ENCODE peak calls at places on chromosomes 6 and 20, in seven cellular contexts. U is MM.1S, N is mesendoderm, V is SK-N-SH, W is GM23248, K is Karpas-422, O is neuronal stem cell. R is an unnamed sample.

GRCh38 chr20:20321917-20322316 is 46.0 kb upstream of the INSM1 start:
- DNase-seq in U (no peak), N (no peak), V (no peak), W (no peak), K (no peak), O (no peak), R (no peak)

GRCh38 chr20:63690001-63690897 is 6.2 kb upstream of the TNFRSF6B start:
- DNase-seq in U (no peak), N (no peak), V (no peak), W (no peak), K (no peak), O (no peak), R (peak)

GRCh38 chr6:68967549-68968300 is 332.6 kb downstream of the ADGRB3 start:
- DNase-seq in U (peak), N (peak), V (peak), W (peak), K (peak), O (peak), R (no peak)

GRCh38 chr6:118277631-118278030 is 270.5 kb upstream of the PLN start:
- DNase-seq in U (no peak), N (no peak), V (peak), W (no peak), K (no peak), O (no peak), R (no peak)

GRCh38 chr20:25063981-25064380 is 6.0 kb upstream of the ACSS1 start:
- DNase-seq in U (no peak), N (no peak), V (no peak), W (no peak), K (no peak), O (no peak), R (peak)

GRCh38 chr6:37244430-37245310 is 12.9 kb upstream of the TBC1D22B start:
- DNase-seq in U (no peak), N (no peak), V (no peak), W (peak), K (no peak), O (no peak), R (peak)

GRCh38 chr20:10466325-10466724 is 31.2 kb downstream of the SLX4IP start:
- DNase-seq in U (no peak), N (peak), V (no peak), W (no peak), K (no peak), O (peak), R (no peak)

GRCh38 chr6:137933696-137934095 is 66.6 kb downstream of the TNFAIP3 start:
- DNase-seq in U (no peak), N (no peak), V (no peak), W (peak), K (no peak), O (no peak), R (no peak)

GRCh38 chr6:68677119-68677518 is 42.0 kb downstream of the ADGRB3 start:
- DNase-seq in U (no peak), N (no peak), V (no peak), W (no peak), K (no peak), O (no peak), R (no peak)

GRCh38 chr6:35694462-35694861 is 5.7 kb upstream of the FKBP5 start:
- DNase-seq in U (no peak), N (no peak), V (no peak), W (peak), K (no peak), O (no peak), R (no peak)

GRCh38 chr6:103783344-103783743 is 1076.4 kb downstream of the HACE1 start:
- DNase-seq in U (peak), N (no peak), V (no peak), W (no peak), K (no peak), O (no peak), R (no peak)

GRCh38 chr6:90065173-90065572 is 170.9 kb downstream of the GJA10 start:
- DNase-seq in U (no peak), N (peak), V (no peak), W (peak), K (peak), O (no peak), R (no peak)

GRCh38 chr6:20403766-20404640 is 2.3 kb downstream of the E2F3 start:
- DNase-seq in U (no peak), N (peak), V (peak), W (peak), K (peak), O (peak), R (no peak)

GRCh38 chr6:158835616-158836221 is 16.6 kb upstream of the EZR start:
- DNase-seq in U (no peak), N (peak), V (no peak), W (no peak), K (no peak), O (no peak), R (peak)

GRCh38 chr6:53984163-53984562 is 127.1 kb upstream of the MLIP start:
- DNase-seq in U (no peak), N (no peak), V (no peak), W (peak), K (no peak), O (no peak), R (no peak)

GRCh38 chr6:4402477-4402976 is 267.2 kb upstream of the ECI2 start:
- DNase-seq in U (no peak), N (peak), V (no peak), W (peak), K (no peak), O (no peak), R (no peak)

GRCh38 chr20:21520702-21521595 is 7.1 kb upstream of the NKX2-2 start:
- DNase-seq in U (no peak), N (peak), V (peak), W (peak), K (no peak), O (no peak), R (no peak)

GRCh38 chr20:48194578-48194977 is 409.3 kb upstream of the SULF2 start:
- DNase-seq in U (no peak), N (no peak), V (peak), W (no peak), K (no peak), O (no peak), R (no peak)

GRCh38 chr6:27280064-27280539 is 32.0 kb downstream of the POM121L2 start:
- DNase-seq in U (no peak), N (peak), V (peak), W (peak), K (peak), O (no peak), R (no peak)

GRCh38 chr6:53912661-53913060 is 117.9 kb downstream of the LRRC1 start:
- DNase-seq in U (no peak), N (no peak), V (no peak), W (no peak), K (no peak), O (no peak), R (no peak)

GRCh38 chr6:169559001-169559441 is 142.8 kb downstream of the WDR27 start:
- DNase-seq in U (no peak), N (no peak), V (no peak), W (peak), K (no peak), O (no peak), R (no peak)

GRCh38 chr6:165229216-165229615 is 80.2 kb downstream of the C6orf118 start:
- DNase-seq in U (no peak), N (peak), V (no peak), W (no peak), K (no peak), O (no peak), R (no peak)

GRCh38 chr6:89323461-89324098 is 8.5 kb upstream of the GABRR2 start:
- DNase-seq in U (no peak), N (no peak), V (no peak), W (peak), K (no peak), O (no peak), R (no peak)

GRCh38 chr6:167079853-167080297 is 43.0 kb upstream of the CCR6 start:
- DNase-seq in U (peak), N (no peak), V (no peak), W (no peak), K (peak), O (no peak), R (no peak)

GRCh38 chr6:119445666-119446622 is 96.4 kb upstream of the MAN1A1 start:
- DNase-seq in U (no peak), N (peak), V (no peak), W (peak), K (no peak), O (no peak), R (no peak)
- H3K9ac ChIP-seq in U (no peak), N (no peak), V (peak), W (no peak), K (no peak), O (no peak), R (no peak)

GRCh38 chr20:51315390-51315789 is 227.1 kb downstream of the NFATC2 start:
- DNase-seq in U (no peak), N (no peak), V (no peak), W (no peak), K (no peak), O (no peak), R (no peak)

GRCh38 chr20:51322164-51322707 is 220.3 kb downstream of the NFATC2 start:
- DNase-seq in U (no peak), N (peak), V (no peak), W (no peak), K (no peak), O (no peak), R (no peak)

GRCh38 chr20:51319522-51319921 is 223.0 kb downstream of the NFATC2 start:
- DNase-seq in U (no peak), N (no peak), V (no peak), W (no peak), K (no peak), O (no peak), R (no peak)

GRCh38 chr20:51321343-51322163 is 221.0 kb downstream of the NFATC2 start:
- DNase-seq in U (no peak), N (no peak), V (no peak), W (no peak), K (no peak), O (no peak), R (no peak)

GRCh38 chr20:51318058-51318960 is 224.2 kb downstream of the NFATC2 start:
- DNase-seq in U (no peak), N (peak), V (peak), W (peak), K (peak), O (peak), R (no peak)
- H3K9ac ChIP-seq in U (no peak), N (peak), V (no peak), W (no peak), K (no peak), O (no peak), R (no peak)

GRCh38 chr6:63805345-63805744 is 169.7 kb downstream of the PHF3 start:
- DNase-seq in U (no peak), N (no peak), V (no peak), W (no peak), K (no peak), O (no peak), R (no peak)
- H3K9ac ChIP-seq in U (no peak), N (no peak), V (peak), W (peak), K (no peak), O (no peak), R (no peak)

DNA sequence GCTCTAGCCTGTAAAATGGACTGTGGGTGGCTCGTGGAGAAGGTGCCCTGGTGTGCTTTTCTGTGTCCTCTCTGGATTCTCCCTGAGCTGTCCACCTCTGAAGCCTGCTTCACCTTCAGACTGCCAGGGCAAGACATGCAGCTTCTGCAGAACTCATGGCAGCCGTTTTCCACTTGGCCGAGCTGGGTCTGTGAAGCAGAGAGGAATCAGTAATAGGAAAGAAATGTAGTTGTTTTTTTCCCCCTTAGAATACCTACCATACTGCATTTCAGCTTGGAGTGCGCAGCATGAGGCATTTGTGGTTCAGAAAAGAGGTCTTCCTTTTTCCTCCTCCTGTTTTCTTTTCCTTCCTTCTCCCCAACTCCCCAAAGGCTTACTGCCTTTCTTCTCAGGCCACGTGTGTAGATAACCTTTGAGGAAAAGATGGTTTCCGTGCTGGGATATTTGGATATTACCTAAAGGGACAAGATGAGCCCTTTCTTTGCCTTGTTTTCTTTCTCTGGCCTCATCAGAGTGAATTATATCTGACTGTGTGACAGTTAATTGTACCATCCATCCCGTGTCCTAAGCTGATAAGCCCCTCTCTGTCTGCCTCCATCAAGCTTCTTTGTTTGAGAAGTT is 39.4 kb downstream of the RREB1 start:
- DNase-seq in U (no peak), N (no peak), V (no peak), W (peak), K (no peak), O (no peak), R (no peak)
- H3K9ac ChIP-seq in U (peak), N (peak), V (peak), W (peak), K (no peak), O (no peak), R (peak)

DNA sequence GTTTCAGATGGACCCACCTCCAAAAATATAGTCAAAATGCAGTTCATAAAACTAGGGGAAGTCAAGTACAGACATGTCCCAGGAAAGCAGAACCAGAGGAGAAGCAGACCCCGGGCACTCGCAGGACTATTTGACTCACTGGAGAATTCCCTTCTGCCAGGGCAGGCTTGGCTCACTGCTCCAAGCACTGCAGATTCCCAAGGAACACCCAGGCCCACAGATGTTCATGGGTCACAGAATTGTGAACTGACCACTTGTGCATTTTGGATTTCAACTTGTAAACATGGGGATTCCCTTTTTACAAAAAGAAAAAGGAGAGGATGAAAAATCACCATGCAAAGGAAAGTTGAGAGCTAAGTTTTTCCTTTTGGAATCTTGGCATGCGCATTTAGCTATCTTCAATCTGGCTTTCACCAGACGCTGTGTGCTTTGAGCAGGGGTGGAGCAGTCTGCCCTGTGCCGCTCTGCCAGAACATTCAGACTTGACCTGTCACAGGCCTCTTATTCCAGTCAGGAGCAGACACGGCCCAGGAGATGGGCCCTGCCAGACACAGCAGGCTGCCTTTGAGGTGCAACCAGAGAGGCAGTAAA is 237.5 kb upstream of the TAB2 start:
- DNase-seq in U (no peak), N (no peak), V (no peak), W (peak), K (no peak), O (no peak), R (no peak)
- H3K9ac ChIP-seq in U (no peak), N (no peak), V (no peak), W (peak), K (no peak), O (no peak), R (no peak)

DNA sequence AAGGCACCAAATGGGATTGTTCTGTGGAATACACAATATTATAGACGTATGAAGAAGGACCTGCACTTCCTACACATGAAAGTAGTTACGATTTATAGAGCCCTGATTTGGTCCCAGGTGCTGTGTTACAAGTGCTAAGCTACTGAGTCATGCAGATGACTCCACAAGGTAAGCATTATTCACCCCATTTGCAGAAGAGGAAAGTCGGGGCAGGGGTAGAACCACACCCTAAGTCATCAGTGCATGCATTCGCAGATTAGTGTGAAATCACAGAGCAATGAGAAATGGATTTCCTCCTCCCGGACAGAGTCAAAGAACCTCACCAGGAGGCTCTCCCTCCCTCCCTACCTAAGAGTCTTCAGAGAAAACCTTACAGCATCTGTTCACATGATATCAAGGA is 279.5 kb downstream of the LRFN2 start:
- DNase-seq in U (no peak), N (no peak), V (no peak), W (no peak), K (no peak), O (no peak), R (no peak)
- H3K9ac ChIP-seq in U (no peak), N (no peak), V (no peak), W (no peak), K (no peak), O (no peak), R (no peak)

DNA sequence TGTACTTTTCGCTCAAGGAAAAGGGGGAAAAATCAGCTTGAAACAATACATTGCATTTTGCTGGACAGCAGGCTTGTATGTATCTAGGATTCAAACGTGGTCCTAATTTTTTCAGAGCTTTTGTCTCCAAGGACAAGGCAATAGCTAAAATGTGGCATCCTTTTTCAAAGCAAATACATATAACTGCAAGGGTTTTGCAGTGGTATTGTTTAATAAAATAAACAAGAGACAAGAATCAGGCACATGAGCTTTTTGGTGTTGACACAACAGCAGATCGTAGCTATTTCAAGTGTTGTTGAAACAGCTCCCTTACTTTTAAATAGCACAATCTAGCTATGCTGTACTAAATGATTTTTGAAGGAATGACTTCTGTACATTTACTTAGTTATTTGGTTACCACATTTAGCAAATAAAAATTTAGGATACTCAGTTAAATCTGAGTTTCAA is 137.0 kb upstream of the HEY2 start:
- DNase-seq in U (no peak), N (no peak), V (no peak), W (no peak), K (no peak), O (no peak), R (no peak)
- H3K9ac ChIP-seq in U (no peak), N (peak), V (no peak), W (no peak), K (no peak), O (no peak), R (no peak)

DNA sequence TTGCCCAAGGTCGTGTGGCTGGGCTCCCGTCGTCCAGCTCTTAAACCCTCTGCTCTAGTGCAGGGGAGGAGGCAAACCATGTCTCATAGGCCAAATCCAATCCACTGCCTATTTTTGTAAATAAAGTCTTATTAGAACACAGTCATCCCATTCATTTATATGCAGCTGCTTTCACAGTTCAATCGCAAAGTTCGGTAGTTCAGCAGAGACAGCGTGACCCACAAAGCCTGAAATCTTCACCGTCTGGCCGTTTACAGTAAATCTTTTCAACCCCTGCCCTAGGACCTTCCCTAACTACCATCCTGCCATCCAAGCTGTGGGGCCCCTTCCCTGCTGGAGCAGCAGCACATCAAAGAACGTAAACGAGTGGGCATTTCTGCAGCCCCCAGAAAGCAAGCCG is 65.9 kb downstream of the EYA2 start:
- DNase-seq in U (no peak), N (no peak), V (no peak), W (no peak), K (no peak), O (no peak), R (no peak)
- H3K9ac ChIP-seq in U (no peak), N (no peak), V (no peak), W (no peak), K (no peak), O (peak), R (no peak)

GRCh38 chr6:146913842-146914562 is 290.2 kb upstream of the STXBP5 start:
- DNase-seq in U (no peak), N (peak), V (peak), W (peak), K (no peak), O (peak), R (peak)
- H3K9ac ChIP-seq in U (no peak), N (no peak), V (peak), W (peak), K (no peak), O (no peak), R (peak)

R was measured in kidney.